ENCODE peak calls at places on chromosomes 6 and 20, in seven cellular contexts. Q is progenitor cell of endocrine pancreas, L is NCI-H345, P is H4, Y is neural crest cell, F is GM10248, M is mesothelial cell of epicardium. D is an unnamed sample.

GRCh38 chr6:145838305-145838704 is 23.7 kb upstream of the FBXO30 start:
- DNase-seq in Q (no peak), L (no peak), P (no peak), Y (no peak), F (no peak), M (no peak), D (no peak)

GRCh38 chr20:40990542-40991120 is 38.0 kb upstream of the TOP1 start:
- DNase-seq in Q (peak), L (peak), P (peak), Y (peak), F (peak), M (peak), D (peak)

GRCh38 chr20:45300961-45301360 is 5.7 kb upstream of the RBPJL start:
- DNase-seq in Q (peak), L (peak), P (peak), Y (peak), F (peak), M (no peak), D (peak)

GRCh38 chr20:58077282-58077681 is 151.2 kb downstream of the ANKRD60 start:
- DNase-seq in Q (no peak), L (no peak), P (no peak), Y (no peak), F (no peak), M (no peak), D (no peak)

GRCh38 chr6:118748311-118749062 is 97.1 kb upstream of the CEP85L start:
- DNase-seq in Q (no peak), L (peak), P (no peak), Y (no peak), F (no peak), M (no peak), D (no peak)

GRCh38 chr6:25413506-25413905 is 134.3 kb downstream of the CARMIL1 start:
- DNase-seq in Q (no peak), L (no peak), P (no peak), Y (no peak), F (no peak), M (no peak), D (no peak)

GRCh38 chr6:44662461-44663121 is 275.1 kb downstream of the CDC5L start:
- DNase-seq in Q (no peak), L (no peak), P (peak), Y (no peak), F (no peak), M (no peak), D (peak)

GRCh38 chr20:50120935-50121693 is 8.2 kb upstream of the UBE2V1 start:
- DNase-seq in Q (no peak), L (peak), P (peak), Y (no peak), F (no peak), M (no peak), D (peak)

GRCh38 chr6:137248702-137249101 is 29.5 kb upstream of the IFNGR1 start:
- DNase-seq in Q (no peak), L (no peak), P (no peak), Y (no peak), F (no peak), M (no peak), D (no peak)

GRCh38 chr20:16801919-16802651 is 53.9 kb downstream of the OTOR start:
- DNase-seq in Q (peak), L (peak), P (peak), Y (peak), F (peak), M (peak), D (peak)

GRCh38 chr20:12673352-12673751 is 335.4 kb upstream of the SPTLC3 start:
- DNase-seq in Q (no peak), L (no peak), P (no peak), Y (no peak), F (no peak), M (no peak), D (no peak)

GRCh38 chr6:148217921-148218320 is 124.7 kb upstream of the SASH1 start:
- DNase-seq in Q (no peak), L (no peak), P (no peak), Y (no peak), F (no peak), M (no peak), D (no peak)

GRCh38 chr6:3876866-3877265 is 27.7 kb downstream of the FAM50B start:
- DNase-seq in Q (no peak), L (no peak), P (no peak), Y (no peak), F (no peak), M (no peak), D (no peak)

GRCh38 chr6:20564269-20564668 is 30.0 kb downstream of the CDKAL1 start:
- DNase-seq in Q (no peak), L (peak), P (no peak), Y (no peak), F (peak), M (no peak), D (peak)